ENCODE peak calls at places on chromosome 2, in eight cellular contexts. C, T, O, E, P, H, F and W are unnamed samples.

GRCh38 chr2:222268311-222268980 is 30.4 kb downstream of the PAX3 start:
- DNase-seq in P (no peak), T (no peak), E (no peak), O (no peak), C (no peak), H (no peak), F (no peak), W (no peak)

GRCh38 chr2:238635637-238636036 is 208.9 kb downstream of the ASB1 start:
- DNase-seq in F (no peak), C (no peak), T (no peak), E (no peak), H (no peak), P (no peak), O (no peak), W (no peak)

GRCh38 chr2:56132138-56132537 is 51.7 kb upstream of the CCDC85A start:
- DNase-seq in T (no peak), F (peak), E (peak), O (no peak), P (peak), H (peak), C (no peak), W (no peak)

GRCh38 chr2:3195865-3196504 is 181.6 kb downstream of the EIPR1 start:
- DNase-seq in C (no peak), T (no peak), E (no peak), P (no peak), O (no peak), F (no peak), H (no peak), W (peak)

GRCh38 chr2:63345285-63345633 is 243.0 kb downstream of the WDPCP start:
- DNase-seq in T (no peak), F (no peak), H (no peak), P (no peak), O (no peak), C (no peak), E (no peak), W (no peak)

GRCh38 chr2:158745067-158745865 is 49.9 kb upstream of the DAPL1 start:
- DNase-seq in O (peak), C (peak), P (peak), F (peak), E (peak), H (peak), T (no peak), W (no peak)

GRCh38 chr2:10883066-10883465 is 28.7 kb upstream of the KCNF1 start:
- DNase-seq in P (no peak), T (no peak), C (no peak), E (no peak), O (no peak), F (no peak), H (no peak), W (no peak)

GRCh38 chr2:67260348-67261277 is 136.5 kb upstream of the ETAA1 start:
- DNase-seq in C (peak), O (peak), E (no peak), T (peak), H (peak), P (no peak), F (peak), W (peak)

GRCh38 chr2:231600619-231601355 is 8.1 kb downstream of the TEX44 start:
- DNase-seq in E (no peak), H (no peak), F (no peak), C (no peak), P (no peak), O (no peak), T (no peak), W (no peak)

GRCh38 chr2:240851078-240851861 is 17.4 kb upstream of the AGXT start:
- DNase-seq in H (peak), P (peak), F (peak), C (peak), T (peak), O (peak), E (peak), W (peak)

GRCh38 chr2:168136392-168136977 is 110.9 kb downstream of the STK39 start:
- DNase-seq in T (no peak), F (peak), O (no peak), P (peak), H (peak), E (no peak), C (no peak), W (no peak)

GRCh38 chr2:143730950-143731254 is 601.7 kb downstream of the ARHGAP15 start:
- DNase-seq in F (no peak), C (no peak), P (no peak), O (no peak), H (peak), E (no peak), T (no peak), W (no peak)

GRCh38 chr2:112566104-112566503 is 18.3 kb upstream of the CHCHD5 start:
- DNase-seq in E (no peak), T (no peak), H (no peak), C (no peak), F (no peak), O (no peak), P (no peak), W (no peak)

GRCh38 chr2:203394519-203395227 is 66.5 kb downstream of the ABI2 start:
- DNase-seq in H (no peak), O (no peak), E (no peak), C (no peak), P (no peak), F (no peak), T (no peak), W (no peak)

GRCh38 chr2:176911-177310 is 86.9 kb downstream of the SH3YL1 start:
- DNase-seq in T (no peak), C (no peak), P (no peak), E (no peak), O (no peak), F (peak), H (no peak), W (no peak)

GRCh38 chr2:237630216-237631000 is 3.0 kb downstream of the LRRFIP1 start:
- DNase-seq in C (no peak), E (no peak), F (no peak), P (no peak), T (no peak), H (no peak), O (no peak), W (no peak)

GRCh38 chr2:53463771-53464726 is 303.6 kb upstream of the CHAC2 start:
- DNase-seq in T (no peak), H (no peak), E (no peak), O (no peak), P (no peak), C (no peak), F (no peak), W (no peak)

GRCh38 chr2:50004667-50005066 is 850.4 kb upstream of the FSHR start:
- DNase-seq in T (no peak), E (no peak), P (no peak), O (no peak), F (no peak), C (no peak), H (no peak), W (no peak)

GRCh38 chr2:11796190-11797171 is 50.0 kb downstream of the LPIN1 start:
- DNase-seq in P (no peak), E (no peak), C (no peak), O (peak), T (no peak), F (no peak), H (peak), W (no peak)

DNA sequence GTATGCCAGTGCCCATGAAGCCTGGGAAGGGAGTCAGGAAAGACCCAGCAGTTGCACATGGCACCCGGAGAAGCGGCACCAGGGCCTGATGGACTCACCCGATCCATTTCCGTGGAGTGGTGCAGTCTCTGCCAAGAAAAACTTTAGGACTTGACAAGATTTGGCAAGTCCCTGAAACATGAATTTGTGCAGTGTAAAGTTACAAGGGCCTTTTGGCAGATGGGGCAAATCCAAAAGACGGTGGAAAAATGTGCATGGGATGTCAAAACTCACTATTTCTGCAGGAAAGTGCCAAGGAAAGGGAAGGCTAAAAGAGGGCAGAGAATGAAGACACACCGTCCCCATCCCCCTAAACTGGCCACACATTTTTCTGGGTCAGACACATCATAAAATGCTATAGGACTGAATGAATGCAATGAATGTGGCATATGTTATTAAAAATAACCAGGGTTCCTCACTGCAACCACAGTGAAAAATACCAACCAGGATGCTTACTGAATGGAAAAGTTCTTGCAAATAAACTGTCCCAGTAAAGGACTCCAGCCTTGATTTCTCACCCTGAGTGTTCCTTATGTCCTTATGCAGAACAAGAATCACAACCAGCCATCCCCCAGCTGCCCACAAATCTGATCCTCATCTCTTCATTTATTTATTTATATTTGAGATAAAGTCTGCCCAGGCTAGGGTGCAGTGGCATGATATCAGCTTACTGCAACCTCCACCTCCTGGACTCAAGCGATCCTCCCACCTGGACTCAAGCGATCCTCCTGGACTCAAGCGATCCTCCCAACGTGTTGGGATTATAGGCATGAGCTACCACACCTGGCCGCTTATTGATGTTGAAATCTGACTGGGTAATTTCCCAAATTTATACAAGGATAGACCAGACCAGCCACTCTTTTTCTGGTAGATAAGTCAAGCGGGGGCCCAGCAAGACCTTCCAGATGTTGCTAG is 173.7 kb upstream of the SIX2 start:
- DNase-seq in F (no peak), E (no peak), H (peak), T (no peak), C (no peak), P (no peak), O (no peak), W (no peak)
- H3K27ac ChIP-seq in F (no peak), E (no peak), H (peak), T (no peak), C (no peak), P (no peak), O (no peak), W (no peak)

GRCh38 chr2:60962534-60962933 is 55.0 kb upstream of the PEX13 start:
- DNase-seq in P (no peak), H (no peak), E (no peak), O (no peak), C (no peak), T (no peak), F (no peak), W (no peak)

GRCh38 chr2:60965514-60965815 is 52.1 kb upstream of the PEX13 start:
- DNase-seq in O (no peak), T (no peak), H (no peak), E (no peak), C (no peak), F (no peak), P (no peak), W (no peak)

GRCh38 chr2:60961457-60961856 is 56.1 kb upstream of the PEX13 start:
- DNase-seq in C (no peak), O (no peak), P (no peak), E (no peak), T (no peak), F (peak), H (peak), W (no peak)

GRCh38 chr2:60964651-60965513 is 52.6 kb upstream of the PEX13 start:
- DNase-seq in F (no peak), P (peak), T (no peak), H (peak), O (no peak), C (no peak), E (no peak), W (no peak)

DNA sequence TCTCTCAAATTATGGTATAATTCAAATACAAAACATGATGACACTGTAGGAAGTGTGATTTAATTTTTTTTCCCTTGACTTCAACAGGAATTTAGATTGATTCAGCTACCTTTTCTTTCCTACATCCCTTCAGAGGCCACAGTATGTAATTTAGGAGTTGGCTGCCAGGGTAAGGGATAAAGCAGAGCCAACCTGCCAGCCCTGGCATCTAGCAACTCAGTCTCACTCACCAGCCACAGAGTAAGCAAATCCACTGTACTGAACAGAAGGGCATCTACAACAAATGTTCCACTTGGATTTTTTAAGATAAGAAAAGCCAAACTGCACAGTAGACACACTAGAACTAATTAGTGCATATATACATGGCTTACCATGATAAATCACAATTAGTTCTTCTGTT is 54.3 kb upstream of the PEX13 start:
- DNase-seq in P (no peak), F (no peak), T (no peak), E (no peak), O (peak), H (no peak), C (no peak), W (no peak)
- H3K4me3 ChIP-seq in P (no peak), F (no peak), T (no peak), E (no peak), O (no peak), H (no peak), C (no peak), W (no peak)

DNA sequence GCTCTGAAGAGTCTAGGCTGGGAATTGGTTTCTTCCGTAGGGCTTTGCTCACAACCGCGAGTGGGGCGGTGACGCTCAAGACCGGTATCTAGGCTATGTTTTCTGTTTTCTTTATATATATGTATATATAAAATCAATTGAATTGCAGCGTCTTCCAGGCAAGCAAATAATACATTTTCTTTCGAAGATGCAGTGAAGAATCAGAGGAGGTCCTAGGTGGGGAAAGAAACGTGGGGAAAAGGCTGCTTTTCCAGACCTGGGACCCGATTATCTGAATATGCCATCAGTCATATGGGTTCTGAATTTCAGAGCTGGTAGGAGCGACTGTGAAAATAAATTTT is 714 bp upstream of the SCN9A start:
- DNase-seq in E (no peak), F (no peak), P (no peak), C (no peak), T (no peak), H (no peak), O (no peak), W (no peak)
- H3K27ac ChIP-seq in E (no peak), F (no peak), P (no peak), C (no peak), T (no peak), H (peak), O (no peak), W (no peak)

DNA sequence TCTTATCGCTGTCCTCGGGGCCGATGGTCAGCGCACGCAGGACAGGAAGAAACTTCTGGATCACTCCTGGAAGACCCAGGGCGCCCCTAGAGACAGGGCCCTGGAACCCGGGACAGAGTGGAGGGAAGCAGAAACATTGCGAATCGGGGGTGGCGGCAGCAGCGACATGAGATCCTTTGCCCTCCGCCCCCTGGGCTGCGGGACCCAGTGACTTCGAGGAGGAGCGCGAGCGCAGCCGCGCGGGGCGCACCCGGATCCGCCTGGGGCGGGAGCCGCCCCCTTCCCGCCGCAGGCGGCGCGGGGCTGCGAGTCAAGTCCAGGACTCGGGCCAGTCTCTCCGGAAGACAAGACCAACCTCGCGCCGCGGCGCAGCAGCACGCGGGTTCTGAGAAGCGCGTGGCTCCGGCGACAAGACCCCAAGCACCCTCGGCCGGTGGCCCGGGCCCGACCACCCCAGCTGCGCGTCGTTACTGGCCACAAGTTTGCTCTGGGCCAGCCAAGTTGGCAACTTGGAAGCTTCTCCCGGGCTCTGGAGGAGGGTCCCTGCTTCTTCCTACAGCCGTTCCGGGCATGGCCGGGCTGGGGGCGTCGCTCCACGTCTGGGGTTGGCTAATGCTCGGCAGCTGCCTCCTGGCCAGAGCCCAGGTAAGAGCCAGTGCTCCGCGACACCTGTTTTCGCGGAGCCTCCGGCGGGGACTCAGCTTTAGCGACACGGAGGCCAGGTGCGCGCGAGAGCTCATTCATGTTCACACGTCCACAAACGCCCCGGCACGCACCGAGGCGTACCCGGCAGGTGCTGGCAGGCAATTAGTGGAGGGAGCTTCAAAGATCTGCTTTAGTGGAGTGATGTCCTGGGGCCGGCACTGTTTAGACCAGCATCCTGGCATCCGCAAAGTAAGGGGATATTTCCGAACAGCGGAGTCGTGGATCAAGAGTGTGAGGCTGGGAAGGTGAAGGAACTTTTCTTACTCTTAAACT is at the start of gene PTH2R:
- DNase-seq in E (peak), H (peak), P (no peak), O (no peak), C (no peak), T (peak), F (no peak), W (peak)
- H3K4me3 ChIP-seq in E (peak), H (peak), P (peak), O (peak), C (no peak), T (peak), F (no peak), W (peak)